ENCODE peak calls at places on chromosomes 5 and 9, in five cellular contexts. S is K562, Z is GM12878, V is HepG2, B is HCT116. J is an unnamed sample.

GRCh38 chr5:128224336-128224735 is 140.8 kb downstream of the SLC12A2 start:
- DNase-seq in S (no peak), Z (no peak), V (no peak), B (no peak), J (no peak)

GRCh38 chr5:127077346-127077745 is 4.0 kb upstream of the C5orf63 start:
- DNase-seq in S (no peak), Z (no peak), V (no peak), B (no peak), J (no peak)

GRCh38 chr5:41856644-41857491 is 13.4 kb downstream of the OXCT1 start:
- DNase-seq in S (peak; percentile 71), Z (no peak), V (peak; percentile 58), B (peak; percentile 58), J (peak; percentile 42)

GRCh38 chr5:31827862-31828261 is 188.9 kb downstream of the PDZD2 start:
- DNase-seq in S (no peak), Z (no peak), V (no peak), B (no peak), J (no peak)

GRCh38 chr5:41773799-41774198 is 96.4 kb downstream of the OXCT1 start:
- DNase-seq in S (no peak), Z (no peak), V (no peak), B (no peak), J (no peak)

GRCh38 chr5:168653611-168654010 is 74.4 kb upstream of the PANK3 start:
- DNase-seq in S (no peak), Z (no peak), V (no peak), B (no peak), J (no peak)

GRCh38 chr5:122880170-122880689 is 34.8 kb downstream of the SNX24 start:
- DNase-seq in S (no peak), Z (no peak), V (no peak), B (no peak), J (no peak)

GRCh38 chr5:151205411-151205810 is 18.5 kb downstream of the CCDC69 start:
- DNase-seq in S (no peak), Z (no peak), V (no peak), B (no peak), J (no peak)

GRCh38 chr5:72478684-72479083 is 28.5 kb downstream of the ZNF366 start:
- DNase-seq in S (no peak), Z (no peak), V (no peak), B (no peak), J (no peak)

GRCh38 chr5:110940136-110940535 is 131.4 kb upstream of the TSLP start:
- DNase-seq in S (no peak), Z (no peak), V (no peak), B (no peak), J (no peak)

DNA sequence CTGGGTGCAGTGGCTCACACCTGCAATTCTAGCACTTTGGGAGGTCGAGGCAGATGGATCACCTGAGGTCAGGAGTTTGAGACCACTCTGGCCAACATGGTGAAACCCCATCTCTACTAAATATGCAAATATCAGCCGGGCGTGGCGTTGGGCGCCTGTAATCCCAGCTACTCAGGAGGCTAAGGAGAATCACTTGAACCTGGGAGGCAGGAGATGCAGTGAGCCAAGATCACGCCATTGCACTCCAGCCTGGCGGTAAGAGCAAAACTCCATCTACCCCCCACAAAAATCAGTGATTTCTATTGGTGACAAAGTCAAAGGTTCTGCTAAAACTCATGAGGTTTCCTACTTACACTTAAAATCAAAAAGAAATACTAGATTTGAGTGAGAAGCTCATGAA is 18.8 kb downstream of the CSNK1A1 start:
- DNase-seq in S (no peak), Z (no peak), V (no peak), B (no peak), J (no peak)
- TF ChIP-seq POLR2A in S (no peak), Z (no peak), V (no peak), B (no peak), J (no peak)

GRCh38 chr5:14472986-14473567 is 108.5 kb upstream of the OTULINL start:
- DNase-seq in S (no peak), Z (no peak), V (no peak), B (no peak), J (no peak)

GRCh38 chr5:14481299-14481799 is 100.2 kb upstream of the OTULINL start:
- DNase-seq in S (no peak), Z (no peak), V (no peak), B (no peak), J (no peak)

GRCh38 chr5:14479143-14479701 is 102.4 kb upstream of the OTULINL start:
- DNase-seq in S (no peak), Z (no peak), V (no peak), B (no peak), J (no peak)

GRCh38 chr5:14475013-14475412 is 106.6 kb upstream of the OTULINL start:
- DNase-seq in S (no peak), Z (no peak), V (no peak), B (no peak), J (no peak)

GRCh38 chr5:14476791-14477435 is 104.7 kb upstream of the OTULINL start:
- DNase-seq in S (no peak), Z (no peak), V (no peak), B (no peak), J (no peak)
- TF ChIP-seq REST in S (no peak), Z (no peak), V (no peak), B (no peak), J (no peak)

GRCh38 chr9:104748359-104749031 is 1.0 kb downstream of the NIPSNAP3A start:
- DNase-seq in S (peak; percentile 34), Z (no peak), V (peak; percentile 10), B (no peak), J (peak; percentile 28)

GRCh38 chr9:104746798-104747197 is 685 bp upstream of the NIPSNAP3A start:
- DNase-seq in S (no peak), Z (no peak), V (no peak), B (no peak), J (no peak)

GRCh38 chr9:104747245-104747564 is 278 bp upstream of the NIPSNAP3A start:
- DNase-seq in S (no peak), Z (no peak), V (no peak), B (no peak), J (no peak)

GRCh38 chr9:104746285-104746684 is 1.2 kb upstream of the NIPSNAP3A start:
- DNase-seq in S (no peak), Z (no peak), V (no peak), B (no peak), J (no peak)

GRCh38 chr9:104747565-104748358 is at the start of gene NIPSNAP3A:
- DNase-seq in S (peak; percentile 92), Z (peak; percentile 63), V (peak; percentile 54), B (peak; percentile 41), J (peak; percentile 81)
- TF ChIP-seq POLR2A in S (peak; percentile 76), Z (peak; percentile 84), V (peak; percentile 73), B (no peak), J (peak; percentile 51)

GRCh38 chr9:131656356-131657030 is 83.4 kb downstream of the RAPGEF1 start:
- DNase-seq in S (no peak), Z (peak; percentile 87), V (no peak), B (no peak), J (no peak)

GRCh38 chr9:131657031-131657377 is 82.9 kb downstream of the RAPGEF1 start:
- DNase-seq in S (no peak), Z (no peak), V (no peak), B (no peak), J (no peak)

GRCh38 chr9:131658753-131659129 is 81.1 kb downstream of the RAPGEF1 start:
- DNase-seq in S (no peak), Z (no peak), V (no peak), B (no peak), J (no peak)

GRCh38 chr9:131657456-131657855 is 82.4 kb downstream of the RAPGEF1 start:
- DNase-seq in S (no peak), Z (no peak), V (no peak), B (no peak), J (no peak)

DNA sequence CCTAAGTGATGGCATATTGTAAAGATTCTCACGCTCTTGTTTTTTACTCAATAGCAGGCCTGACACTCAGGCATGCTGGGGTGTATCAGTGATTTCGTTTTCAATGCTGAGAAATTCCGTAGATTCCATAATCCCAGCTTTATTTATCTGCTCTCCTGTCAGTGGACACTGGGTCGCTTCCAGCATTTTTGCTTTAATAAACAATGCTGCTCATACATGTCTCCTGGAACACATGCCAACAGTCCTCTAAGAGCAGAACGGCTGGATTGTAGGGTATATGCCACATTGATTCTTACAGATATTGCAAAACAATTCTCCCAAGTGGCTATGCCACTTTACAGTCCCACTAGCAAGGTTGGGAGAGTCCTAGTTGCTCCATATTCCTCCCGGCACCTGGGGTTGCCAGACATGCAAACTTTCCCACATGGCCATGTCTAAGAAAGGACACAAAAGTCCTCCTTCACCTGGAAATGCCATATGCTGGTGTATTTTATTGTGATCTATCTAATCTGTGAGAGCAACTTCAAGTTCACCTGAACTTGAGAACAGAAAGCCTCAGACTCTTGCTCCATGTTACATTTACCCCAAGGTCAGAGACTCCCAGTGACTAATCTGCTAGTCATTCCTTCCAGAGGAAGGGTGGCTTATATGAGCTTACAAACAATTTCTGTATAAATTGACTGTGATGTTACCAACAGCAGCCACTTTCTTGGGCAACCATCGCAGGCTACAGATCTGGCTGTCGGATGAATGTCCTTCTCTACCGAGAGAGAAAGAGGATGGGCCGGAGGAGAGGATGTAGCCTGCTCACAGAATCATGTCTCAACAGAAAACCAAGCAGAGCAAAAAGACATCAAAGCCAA is 81.8 kb downstream of the RAPGEF1 start:
- DNase-seq in S (no peak), Z (no peak), V (peak; percentile 43), B (peak; percentile 75), J (peak; percentile 64)
- TF ChIP-seq REST in S (no peak), Z (no peak), V (no peak), B (no peak), J (no peak)

DNA sequence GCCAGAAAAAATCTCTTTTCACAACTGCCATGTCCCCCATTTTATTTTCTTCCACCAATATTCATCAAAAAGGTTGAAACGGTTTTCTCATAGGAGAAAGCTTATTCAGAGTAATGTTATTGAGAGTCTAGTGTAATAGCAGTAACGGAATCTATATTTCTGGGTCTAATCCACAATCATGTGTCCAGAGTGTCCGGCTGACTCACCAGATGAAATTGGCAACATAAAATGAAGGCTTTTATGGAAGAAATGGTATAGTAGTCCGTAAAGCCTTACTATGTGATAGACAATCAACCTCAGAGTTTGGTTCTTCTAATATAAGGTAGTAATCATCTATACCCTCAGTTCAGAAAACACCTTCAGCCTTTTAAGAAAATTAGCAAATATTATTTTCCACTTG is 389.6 kb downstream of the NR2F1-AS1 start:
- DNase-seq in S (no peak), Z (no peak), V (no peak), B (no peak), J (no peak)
- TF ChIP-seq POLR2A in S (no peak), Z (no peak), V (no peak), B (no peak), J (no peak)

J was measured in A549.